ENCODE peak calls at places on chromosome 15, in nine cellular contexts. W is activated CD8-positive, alpha-beta T cell treated with anti-CD3 and anti-CD28 coated beads for 36 hours; X is heart right ventricle; I is transverse colon; N is OCI-LY7; L is fibroblast of pulmonary artery; V is choroid plexus epithelial cell; U is PC-3; H is adrenal gland. Q is an unnamed sample.

GRCh38 chr15:88621789-88622604 is 857 bp downstream of the AEN start:
- DNase-seq in W (peak), X (no peak), I (peak), N (peak), L (peak), V (peak), U (peak), H (peak), Q (no peak)

GRCh38 chr15:48592221-48592731 is 53.2 kb downstream of the FBN1 start:
- DNase-seq in W (no peak), X (no peak), I (no peak), N (no peak), L (peak), V (peak), U (no peak), H (peak), Q (no peak)

GRCh38 chr15:88624156-88624970 is 3.2 kb downstream of the AEN start:
- DNase-seq in W (peak), X (no peak), I (no peak), N (peak), L (peak), V (peak), U (no peak), H (no peak), Q (no peak)

GRCh38 chr15:60390931-60391501 is 6.8 kb downstream of the ANXA2 start:
- DNase-seq in W (no peak), X (no peak), I (peak), N (no peak), L (peak), V (peak), U (peak), H (peak), Q (no peak)

GRCh38 chr15:98713585-98714001 is 65.3 kb downstream of the IGF1R start:
- DNase-seq in W (peak), X (peak), I (peak), N (peak), L (no peak), V (no peak), U (peak), H (peak), Q (peak)

GRCh38 chr15:95464091-95464888 is 866.2 kb upstream of the NR2F2 start:
- DNase-seq in W (no peak), X (no peak), I (no peak), N (no peak), L (no peak), V (no peak), U (no peak), H (peak), Q (no peak)

GRCh38 chr15:62895139-62895866 is 147.2 kb upstream of the TPM1 start:
- DNase-seq in W (no peak), X (no peak), I (no peak), N (no peak), L (peak), V (peak), U (peak), H (no peak), Q (no peak)

GRCh38 chr15:38354321-38354929 is 99.5 kb upstream of the FAM98B start:
- DNase-seq in W (peak), X (no peak), I (peak), N (peak), L (peak), V (peak), U (peak), H (peak), Q (peak)

GRCh38 chr15:31159837-31160236 is 58.3 kb upstream of the TRPM1 start:
- DNase-seq in W (no peak), X (no peak), I (no peak), N (no peak), L (no peak), V (no peak), U (no peak), H (no peak), Q (no peak)

GRCh38 chr15:79140846-79141570 is 50.4 kb upstream of the RASGRF1 start:
- DNase-seq in W (no peak), X (no peak), I (no peak), N (no peak), L (peak), V (peak), U (no peak), H (no peak), Q (no peak)

GRCh38 chr15:83320404-83320803 is 35.9 kb upstream of the BNC1 start:
- DNase-seq in W (no peak), X (no peak), I (no peak), N (no peak), L (peak), V (peak), U (no peak), H (no peak), Q (no peak)

GRCh38 chr15:99953886-99954285 is 220.6 kb upstream of the LYSMD4 start:
- DNase-seq in W (no peak), X (no peak), I (no peak), N (no peak), L (no peak), V (no peak), U (no peak), H (no peak), Q (peak)

GRCh38 chr15:70494861-70495571 is 268.3 kb downstream of the UACA start:
- DNase-seq in W (peak), X (no peak), I (no peak), N (no peak), L (peak), V (peak), U (peak), H (no peak), Q (no peak)

DNA sequence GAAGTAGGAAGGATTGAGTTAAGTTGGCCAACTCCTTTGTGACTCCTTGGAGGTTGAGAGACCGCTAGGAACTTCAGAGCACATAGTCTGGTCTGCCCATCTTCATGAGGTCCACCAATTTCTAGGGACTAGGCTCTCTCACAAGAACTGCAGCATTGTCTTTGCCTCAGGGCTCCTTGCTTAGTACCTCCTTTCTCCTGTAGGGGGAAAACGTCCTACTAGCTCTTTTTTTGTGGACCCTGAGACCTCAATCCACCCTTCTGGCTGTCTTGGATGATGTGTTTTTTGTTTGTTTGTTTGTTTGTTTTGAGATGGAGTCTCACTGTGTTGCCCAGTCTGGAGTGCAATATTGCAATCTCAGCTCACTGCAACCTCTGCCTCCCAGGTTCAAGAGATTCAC is 21.6 kb downstream of the REC114 start:
- DNase-seq in W (no peak), X (no peak), I (no peak), N (no peak), L (no peak), V (peak), U (peak), H (no peak), Q (no peak)
- TF ChIP-seq CTCF in W (peak), X (no peak), I (no peak), N (peak), L (peak), V (peak), U (peak), H (no peak), Q (no peak)

DNA sequence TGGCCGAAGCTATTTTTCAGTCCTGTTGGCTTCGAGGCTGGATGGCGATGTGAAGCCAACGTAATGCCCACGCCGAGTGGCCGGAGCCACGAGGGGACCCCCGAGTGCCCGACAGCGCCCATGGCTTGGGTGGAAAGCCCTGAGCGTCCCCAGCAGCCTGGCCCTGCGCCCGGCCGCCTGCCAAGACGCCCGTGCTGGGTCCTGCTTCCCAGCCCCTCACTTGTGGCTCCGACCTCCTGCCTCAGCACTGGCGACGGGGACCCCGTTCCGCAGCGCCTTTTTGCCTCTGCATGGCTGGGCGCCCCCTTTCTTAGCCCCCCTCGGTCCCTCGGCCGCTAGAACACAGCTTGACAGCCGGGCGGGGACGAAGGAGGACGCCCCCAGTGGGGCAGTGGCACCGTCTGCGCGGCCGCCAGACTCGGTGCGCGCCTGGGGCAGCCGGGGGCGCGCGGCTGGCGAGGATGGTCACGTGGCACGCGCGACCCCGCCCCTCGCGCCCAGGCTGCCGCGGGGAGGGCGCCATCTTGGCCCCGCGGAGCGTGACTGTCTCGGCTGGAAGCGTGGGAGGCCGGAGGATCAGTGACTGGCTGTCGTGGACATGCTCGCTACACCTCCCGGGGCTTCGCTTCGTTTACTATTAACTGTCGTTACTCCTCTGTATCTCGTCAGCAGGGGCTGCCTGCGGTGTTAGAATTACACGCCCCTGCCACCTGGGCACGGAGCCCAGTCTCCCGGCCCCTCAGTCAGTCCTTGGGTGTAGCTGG is 626 bp upstream of the GPR176 start:
- DNase-seq in W (peak), X (peak), I (peak), N (peak), L (peak), V (peak), U (peak), H (peak), Q (peak)
- TF ChIP-seq CTCF in W (no peak), X (peak), I (no peak), N (no peak), L (no peak), V (no peak), U (no peak), H (no peak), Q (no peak)

GRCh38 chr15:44195151-44195740 is at the start of gene FRMD5:
- DNase-seq in W (peak), X (peak), I (peak), N (peak), L (peak), V (peak), U (peak), H (peak), Q (peak)
- TF ChIP-seq CTCF in W (no peak), X (peak), I (peak), N (peak), L (peak), V (peak), U (peak), H (peak), Q (no peak)

GRCh38 chr15:43007551-43007950 is 87.0 kb upstream of the TTBK2 start:
- DNase-seq in W (no peak), X (no peak), I (no peak), N (no peak), L (no peak), V (no peak), U (no peak), H (no peak), Q (no peak)
- TF ChIP-seq CTCF in W (no peak), X (no peak), I (no peak), N (no peak), L (no peak), V (no peak), U (no peak), H (no peak), Q (no peak)